ENCODE peak calls at places on chromosome 14, in six cellular contexts. O is iPS DF 6.9, A is heart right ventricle, E is lung, S is IMR-90, H is adrenal gland. R is an unnamed sample. For H3K4me1, the result is how much of the 10 kb centered on the place peaks cover.

GRCh38 chr14:48973136-48973535 is 613.0 kb downstream of the RPS29 start:
- DNase-seq in O (no peak), A (no peak), E (no peak), S (peak), H (no peak), R (no peak)

GRCh38 chr14:69152944-69153847 is at the start of gene DCAF5:
- DNase-seq in O (no peak), A (peak), E (peak), S (peak), H (peak), R (peak)

GRCh38 chr14:32043624-32044023 is 33.5 kb upstream of the ARHGAP5 start:
- DNase-seq in O (no peak), A (no peak), E (no peak), S (no peak), H (no peak), R (no peak)

GRCh38 chr14:93926873-93927571 is at the start of gene FAM181A:
- DNase-seq in O (no peak), A (no peak), E (peak), S (no peak), H (no peak), R (no peak)

GRCh38 chr14:39050389-39050788 is 52.6 kb downstream of the SEC23A start:
- DNase-seq in O (no peak), A (no peak), E (no peak), S (peak), H (no peak), R (no peak)

GRCh38 chr14:35279369-35279768 is 12.8 kb upstream of the PSMA6 start:
- DNase-seq in O (no peak), A (no peak), E (no peak), S (no peak), H (no peak), R (no peak)

GRCh38 chr14:77208266-77208978 is 26.8 kb downstream of the TMEM63C start:
- DNase-seq in O (no peak), A (peak), E (peak), S (peak), H (peak), R (peak)

GRCh38 chr14:23005861-23006534 is 3.9 kb downstream of the C14orf93 start:
- DNase-seq in O (no peak), A (no peak), E (no peak), S (peak), H (no peak), R (no peak)

GRCh38 chr14:38171197-38171596 is 36.5 kb upstream of the SSTR1 start:
- DNase-seq in O (no peak), A (no peak), E (peak), S (peak), H (no peak), R (no peak)

GRCh38 chr14:64478634-64479250 is 13.4 kb downstream of the AKAP5 start:
- DNase-seq in O (no peak), A (no peak), E (no peak), S (peak), H (no peak), R (no peak)

GRCh38 chr14:101622251-101623076 is 61.2 kb downstream of the DIO3 start:
- DNase-seq in O (no peak), A (no peak), E (no peak), S (no peak), H (no peak), R (no peak)

GRCh38 chr14:90381999-90382451 is 14.8 kb upstream of the CALM1 start:
- DNase-seq in O (no peak), A (peak), E (peak), S (no peak), H (peak), R (no peak)

DNA sequence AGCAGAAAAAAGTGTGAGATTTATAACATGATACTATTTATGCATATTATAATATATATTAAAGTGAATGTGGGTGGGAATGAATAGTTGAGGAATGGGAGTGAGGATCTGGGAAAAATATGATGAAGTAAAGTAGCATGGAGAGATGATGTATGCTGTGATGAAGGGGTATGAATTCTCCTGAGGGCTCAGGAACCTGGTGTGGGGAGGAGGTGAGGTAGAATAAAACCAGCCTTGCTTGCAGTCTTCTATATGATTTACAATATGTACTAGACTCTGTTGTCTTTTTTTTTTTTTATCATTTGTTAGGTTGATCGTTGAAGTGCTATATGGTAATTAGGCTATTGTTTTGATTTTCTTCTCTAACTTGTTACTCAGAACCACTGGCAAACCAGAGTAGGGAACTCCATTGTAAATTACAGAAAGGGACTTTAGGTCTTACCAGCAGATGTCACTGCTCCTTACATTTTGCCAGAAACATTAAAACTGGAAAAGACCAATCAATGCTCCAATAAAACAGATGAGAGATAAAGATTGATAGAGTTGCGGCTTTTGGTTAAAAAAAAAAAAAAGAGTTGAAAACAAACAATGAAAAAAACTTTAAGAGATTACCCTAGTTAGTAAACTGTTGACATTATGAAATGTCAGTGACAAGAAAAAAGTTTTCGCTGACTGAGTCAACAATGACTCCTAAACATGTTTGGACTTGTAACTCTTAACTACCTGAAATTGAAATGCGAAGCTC is 39.9 kb downstream of the ATL1 start:
- DNase-seq in O (peak), A (no peak), E (no peak), S (peak), H (no peak), R (no peak)
- H3K27ac ChIP-seq in O (no peak), A (no peak), E (no peak), S (no peak), H (no peak), R (no peak)

DNA sequence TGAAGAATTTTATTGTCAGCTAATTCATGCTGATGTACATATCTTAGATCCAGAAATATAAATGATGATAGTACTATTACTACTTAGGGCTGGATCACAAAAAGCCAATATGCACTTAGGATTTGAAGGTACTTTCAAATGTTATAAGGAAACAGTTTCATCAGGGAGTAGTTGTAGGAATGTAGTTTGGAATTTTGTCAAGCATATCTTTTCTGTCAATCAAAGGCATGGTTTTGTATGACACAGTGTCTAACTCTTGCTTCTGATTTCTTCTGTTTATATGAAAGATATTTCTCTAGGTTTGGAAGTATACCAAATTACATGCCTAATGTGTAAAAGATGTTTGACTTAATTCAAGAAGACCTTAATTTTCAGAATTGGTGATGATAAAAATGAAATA is 135.7 kb downstream of the RAD51B start:
- DNase-seq in O (no peak), A (no peak), E (no peak), S (no peak), H (no peak), R (no peak)
- H3K4me1 ChIP-seq in O (under half), A (under half), E (under half), S (under half), H (under half), R (under half)

DNA sequence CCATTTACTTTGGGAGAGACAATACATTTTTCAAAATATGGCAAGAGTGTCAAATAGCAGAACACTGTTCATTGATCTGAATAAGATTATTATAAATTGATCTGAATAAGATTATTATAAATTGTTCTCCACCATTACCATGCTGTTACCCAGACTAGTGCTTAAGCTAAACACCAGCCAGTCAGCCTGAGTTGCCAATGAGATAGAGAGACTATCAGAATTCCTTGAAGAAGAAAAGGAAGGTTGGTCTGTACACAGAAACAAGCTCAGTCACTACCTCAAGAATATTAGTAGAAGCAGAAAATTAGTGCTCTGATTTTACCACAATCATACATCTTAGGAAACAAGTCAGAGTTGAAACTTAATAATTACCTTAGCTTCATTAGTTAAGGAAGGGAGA is 469.8 kb downstream of the FOXG1 start:
- DNase-seq in O (no peak), A (no peak), E (no peak), S (no peak), H (no peak), R (no peak)
- H3K27ac ChIP-seq in O (no peak), A (no peak), E (no peak), S (no peak), H (no peak), R (peak)

DNA sequence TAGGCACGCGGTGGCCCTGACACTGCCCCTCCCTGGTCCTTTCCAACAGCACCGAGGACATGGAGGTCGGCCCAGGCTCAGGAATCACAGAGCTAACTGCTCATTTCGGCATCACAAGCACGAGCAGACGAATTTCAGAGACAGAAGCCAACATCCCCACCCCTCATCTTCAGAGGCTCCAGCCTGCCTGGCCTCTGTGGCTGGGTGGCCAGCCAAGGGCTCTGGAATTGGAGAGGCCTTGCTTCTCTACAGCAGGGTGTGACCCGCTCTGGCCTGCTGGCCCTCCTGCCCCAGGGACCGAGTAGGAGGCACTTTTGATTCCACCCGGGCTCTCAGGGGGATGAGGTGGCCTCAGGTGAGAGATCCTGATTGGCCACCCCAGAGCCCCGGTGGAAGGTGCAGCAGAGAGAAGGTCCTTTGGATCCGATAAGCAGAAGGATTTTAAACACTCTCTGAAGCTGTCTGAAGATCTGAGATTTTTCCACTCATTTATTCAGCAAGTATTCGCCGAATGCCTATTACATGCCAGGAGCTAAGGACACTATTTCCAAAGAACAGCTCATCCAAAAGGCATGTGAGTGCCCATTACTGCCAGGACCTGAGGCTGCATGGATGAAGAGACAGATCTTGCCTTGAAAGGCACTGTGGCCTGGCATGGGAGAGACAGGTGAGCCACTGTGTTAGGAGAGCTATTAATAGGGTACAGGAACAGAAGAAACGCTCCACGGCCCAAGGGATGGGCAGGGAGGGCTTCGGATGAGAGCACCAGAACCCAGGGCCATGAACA is 10.3 kb downstream of the BAG5 start:
- DNase-seq in O (no peak), A (peak), E (no peak), S (peak), H (peak), R (no peak)
- H3K4me1 ChIP-seq in O (under half), A (under half), E (under half), S (under half), H (under half), R (under half)

GRCh38 chr14:92586966-92587365 is 73.4 kb downstream of the RIN3 start:
- DNase-seq in O (no peak), A (no peak), E (no peak), S (no peak), H (no peak), R (no peak)
- H3K27ac ChIP-seq in O (no peak), A (peak), E (peak), S (peak), H (peak), R (no peak)

DNA sequence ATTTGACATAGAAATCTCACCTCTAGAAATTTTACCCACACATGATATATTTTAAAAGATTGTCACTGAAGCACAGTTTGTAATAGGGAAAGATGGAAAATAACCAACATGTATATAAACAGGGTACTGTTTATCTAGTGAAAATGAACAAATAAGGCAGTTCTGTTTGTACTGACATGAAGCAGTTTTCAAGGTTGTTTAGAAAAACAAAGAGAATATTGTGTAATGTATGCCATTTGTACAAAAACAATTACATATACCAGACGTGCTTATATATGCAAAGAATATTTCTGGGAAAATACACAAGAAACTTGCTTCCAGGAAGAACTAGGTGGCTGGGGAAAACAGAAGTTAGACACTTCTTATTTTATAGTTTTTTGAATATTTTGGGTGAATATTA is 59.3 kb upstream of the FERMT2 start:
- DNase-seq in O (no peak), A (no peak), E (no peak), S (no peak), H (no peak), R (no peak)
- H3K4me1 ChIP-seq in O (under half), A (under half), E (under half), S (under half), H (under half), R (under half)

DNA sequence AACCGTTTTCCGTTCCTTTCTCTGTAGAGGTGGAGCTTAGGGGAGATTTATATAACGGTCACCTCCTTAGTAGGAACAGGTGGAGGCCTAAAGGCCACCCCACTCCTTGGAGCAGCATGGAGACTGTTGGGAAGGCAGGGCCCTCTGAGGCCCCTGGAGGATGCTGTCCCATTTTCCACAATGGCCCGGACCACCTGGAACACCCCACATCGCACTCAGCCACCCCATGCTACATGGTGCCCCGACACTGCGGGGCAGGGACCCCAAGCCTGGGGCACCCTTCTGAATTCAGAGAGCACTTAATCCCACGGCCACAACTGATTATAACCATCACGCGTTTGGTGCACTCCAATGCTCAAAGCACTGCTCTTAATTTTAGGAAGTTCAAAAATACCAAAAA is 41.4 kb downstream of the C14orf132 start:
- DNase-seq in O (no peak), A (no peak), E (no peak), S (no peak), H (no peak), R (no peak)
- H3K27ac ChIP-seq in O (no peak), A (no peak), E (no peak), S (no peak), H (no peak), R (no peak)

R was measured in SJSA1.